ENCODE peak calls at places on chromosomes 11 and 22, in four cellular contexts. F is CD4-positive, CD25-positive, alpha-beta regulatory T cell; H is esophagus squamous epithelium; R is aorta. Z is an unnamed sample. For H3K9me3 and H3K4me1, the result is how much of the 10 kb centered on the place peaks cover.

GRCh38 chr22:42662114-42663021 is 13.2 kb upstream of the CYB5R3 start:
- DNase-seq in H (no peak), F (peak), R (peak), Z (peak)

GRCh38 chr11:62922653-62923371 is 1.6 kb upstream of the CHRM1 start:
- DNase-seq in R (no peak), F (no peak), H (no peak), Z (no peak)

GRCh38 chr11:64687204-64687603 is 35.8 kb downstream of the NRXN2 start:
- DNase-seq in H (no peak), F (no peak), R (peak), Z (no peak)

GRCh38 chr11:10778217-10778970 is 27.3 kb downstream of the CTR9 start:
- DNase-seq in H (no peak), R (peak), F (no peak), Z (no peak)

GRCh38 chr11:61065955-61066638 is 36.2 kb upstream of the CD5 start:
- DNase-seq in H (no peak), F (no peak), R (no peak), Z (no peak)

GRCh38 chr22:23531283-23531921 is 48.7 kb downstream of the IGLL1 start:
- DNase-seq in F (no peak), H (no peak), R (no peak), Z (no peak)

GRCh38 chr11:125457814-125458343 is 38.2 kb downstream of the FEZ1 start:
- DNase-seq in R (peak), H (no peak), F (no peak), Z (peak)

GRCh38 chr11:33819278-33819677 is 45.0 kb upstream of the FBXO3 start:
- DNase-seq in H (no peak), R (no peak), F (no peak), Z (no peak)

GRCh38 chr11:30596832-30597231 is 10.7 kb upstream of the MPPED2 start:
- DNase-seq in F (no peak), R (no peak), H (no peak), Z (no peak)

GRCh38 chr11:71164186-71164585 is 88.2 kb downstream of the SHANK2 start:
- DNase-seq in R (no peak), F (no peak), H (no peak), Z (no peak)

GRCh38 chr11:95520765-95521542 is 268.6 kb downstream of the FAM76B start:
- DNase-seq in R (no peak), H (no peak), F (no peak), Z (no peak)

GRCh38 chr11:31987118-31988005 is 103.5 kb upstream of the RCN1 start:
- DNase-seq in R (no peak), H (no peak), F (no peak), Z (no peak)

GRCh38 chr11:35623708-35624168 is 5.5 kb downstream of the FJX1 start:
- DNase-seq in H (no peak), R (no peak), F (no peak), Z (no peak)

GRCh38 chr11:80379620-80380278 is 938.9 kb upstream of the TENM4 start:
- DNase-seq in R (no peak), H (no peak), F (no peak), Z (no peak)

GRCh38 chr11:19552684-19553083 is 160.0 kb upstream of the NAV2 start:
- DNase-seq in H (no peak), R (no peak), F (no peak), Z (no peak)

GRCh38 chr11:74345420-74345819 is 34.0 kb upstream of the P4HA3 start:
- DNase-seq in R (no peak), H (no peak), F (no peak), Z (no peak)

GRCh38 chr11:94513091-94513490 is 830 bp downstream of the C11orf97 start:
- DNase-seq in F (no peak), R (no peak), H (no peak), Z (no peak)

GRCh38 chr11:76208438-76208828 is 2.1 kb upstream of the WNT11 start:
- DNase-seq in H (no peak), F (no peak), R (no peak), Z (no peak)
- H3K9me3 ChIP-seq in H (under half), F (under half), R (under half), Z (under half)

GRCh38 chr22:38304526-38304925 is 12.7 kb downstream of the CSNK1E start:
- DNase-seq in H (no peak), F (no peak), R (no peak), Z (no peak)
- H3K4me1 ChIP-seq in H (under half), F (under half), R (under half), Z (under half)

GRCh38 chr22:49017769-49018330 is 809.8 kb downstream of the BRD1 start:
- DNase-seq in R (peak), F (no peak), H (no peak), Z (no peak)
- H3K9me3 ChIP-seq in R (under half), F (under half), H (under half), Z (under half)

DNA sequence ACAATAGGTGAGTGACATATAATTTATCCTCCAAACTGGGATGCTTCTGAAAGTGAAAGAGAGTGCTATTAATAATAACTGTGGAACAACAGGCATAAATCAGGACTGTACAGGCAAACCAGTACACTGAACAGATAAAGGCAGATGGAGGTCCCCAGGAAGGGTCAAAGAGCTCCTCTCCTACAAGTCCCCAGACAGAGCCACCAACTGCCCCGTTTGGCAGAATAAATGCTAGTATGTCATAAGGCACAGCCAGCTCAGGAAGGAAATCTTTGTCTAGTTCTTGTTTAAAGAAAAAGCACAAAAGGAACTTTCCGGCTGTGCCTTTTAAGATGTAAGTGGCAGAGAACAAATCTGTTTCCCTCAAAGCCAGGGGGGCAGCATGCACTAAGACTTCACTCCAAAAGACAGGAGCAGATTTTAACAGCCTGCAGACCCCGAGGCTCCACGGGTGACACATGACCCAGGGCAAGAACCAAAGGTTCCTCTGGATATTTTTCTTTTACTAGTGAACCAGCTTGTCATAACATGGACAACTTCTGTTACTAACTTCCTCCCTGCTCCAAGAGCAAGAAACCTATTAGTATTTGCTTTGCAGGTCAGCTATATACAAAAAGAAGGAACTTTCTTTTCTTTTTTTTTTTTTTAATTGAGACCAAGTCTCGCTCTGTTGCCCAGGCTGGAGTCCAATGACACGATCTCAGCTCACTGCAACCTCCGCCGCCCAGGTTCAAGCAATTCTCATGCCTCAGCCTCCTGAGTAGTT is 50.2 kb downstream of the MYH9 start:
- DNase-seq in R (no peak), H (no peak), F (no peak), Z (no peak)
- H3K4me1 ChIP-seq in R (under half), H (half or more), F (half or more), Z (under half)

GRCh38 chr11:101334581-101334980 is 205.0 kb upstream of the PGR start:
- DNase-seq in F (no peak), R (no peak), H (no peak), Z (no peak)
- H3K9me3 ChIP-seq in F (under half), R (under half), H (under half), Z (under half)

GRCh38 chr22:35133702-35134395 is 67.9 kb downstream of the ISX start:
- DNase-seq in F (no peak), R (no peak), H (no peak), Z (no peak)
- H3K4me1 ChIP-seq in F (under half), R (under half), H (under half), Z (under half)